ENCODE peak calls at places on chromosomes 3 and 15, in five cellular contexts. One of them, this sample, is unnamed.
A peak's percentile ranks its signal among the peaks of the same experiment; 100 is the strongest.

GRCh38 chr3:107235193-107235922 is 141.9 kb upstream of the CCDC54 start:
- DNase-seq in ovary: no peak
- DNase-seq in kidney epithelial cell: no peak
- DNase-seq in cardiac fibroblast: peak; percentile 59
- DNase-seq in neuronal stem cell: no peak
- DNase-seq in this sample: no peak

GRCh38 chr3:65883614-65884013 is 155.1 kb downstream of the MAGI1 start:
- DNase-seq in ovary: no peak
- DNase-seq in kidney epithelial cell: no peak
- DNase-seq in cardiac fibroblast: peak; percentile 34
- DNase-seq in neuronal stem cell: no peak
- DNase-seq in this sample: peak; percentile 38

GRCh38 chr15:31439328-31439727 is 112.7 kb downstream of the KLF13 start:
- DNase-seq in ovary: no peak
- DNase-seq in kidney epithelial cell: no peak
- DNase-seq in cardiac fibroblast: peak; percentile 28
- DNase-seq in neuronal stem cell: no peak
- DNase-seq in this sample: no peak

GRCh38 chr3:42663581-42664442 is 10.3 kb downstream of the ZBTB47 start:
- DNase-seq in ovary: no peak
- DNase-seq in kidney epithelial cell: no peak
- DNase-seq in cardiac fibroblast: no peak
- DNase-seq in neuronal stem cell: no peak
- DNase-seq in this sample: no peak

GRCh38 chr3:149532463-149533180 is 58.1 kb downstream of the TM4SF4 start:
- DNase-seq in ovary: peak; percentile 42
- DNase-seq in kidney epithelial cell: no peak
- DNase-seq in cardiac fibroblast: no peak
- DNase-seq in neuronal stem cell: no peak
- DNase-seq in this sample: no peak

GRCh38 chr3:61966200-61966599 is 404.8 kb downstream of the PTPRG start:
- DNase-seq in ovary: no peak
- DNase-seq in kidney epithelial cell: no peak
- DNase-seq in cardiac fibroblast: peak; percentile 25
- DNase-seq in neuronal stem cell: no peak
- DNase-seq in this sample: no peak

GRCh38 chr15:51229907-51230328 is 108.5 kb downstream of the CYP19A1 start:
- DNase-seq in ovary: no peak
- DNase-seq in kidney epithelial cell: no peak
- DNase-seq in cardiac fibroblast: peak; percentile 62
- DNase-seq in neuronal stem cell: peak; percentile 17
- DNase-seq in this sample: peak; percentile 76

GRCh38 chr3:101897013-101897412 is 47.7 kb downstream of the NFKBIZ start:
- DNase-seq in ovary: no peak
- DNase-seq in kidney epithelial cell: no peak
- DNase-seq in cardiac fibroblast: no peak
- DNase-seq in neuronal stem cell: no peak
- DNase-seq in this sample: no peak

GRCh38 chr3:155512867-155513261 is 219.4 kb upstream of the STRIT1 start:
- DNase-seq in ovary: no peak
- DNase-seq in kidney epithelial cell: no peak
- DNase-seq in cardiac fibroblast: no peak
- DNase-seq in neuronal stem cell: no peak
- DNase-seq in this sample: peak; percentile 12

GRCh38 chr3:134618986-134619615 is 31.7 kb downstream of the KY start:
- DNase-seq in ovary: no peak
- DNase-seq in kidney epithelial cell: no peak
- DNase-seq in cardiac fibroblast: no peak
- DNase-seq in neuronal stem cell: no peak
- DNase-seq in this sample: no peak

GRCh38 chr15:40832903-40833302 is 4.4 kb upstream of the PPP1R14D start:
- DNase-seq in ovary: no peak
- DNase-seq in kidney epithelial cell: no peak
- DNase-seq in cardiac fibroblast: no peak
- DNase-seq in neuronal stem cell: no peak
- DNase-seq in this sample: no peak

GRCh38 chr3:147699175-147699838 is 290.1 kb downstream of the ZIC1 start:
- DNase-seq in ovary: no peak
- DNase-seq in kidney epithelial cell: peak; percentile 21
- DNase-seq in cardiac fibroblast: peak; percentile 63
- DNase-seq in neuronal stem cell: no peak
- DNase-seq in this sample: peak; percentile 70

GRCh38 chr3:192825657-192826200 is 91.9 kb downstream of the MB21D2 start:
- DNase-seq in ovary: no peak
- DNase-seq in kidney epithelial cell: no peak
- DNase-seq in cardiac fibroblast: peak; percentile 73
- DNase-seq in neuronal stem cell: no peak
- DNase-seq in this sample: peak; percentile 58
- H3K4me3 ChIP-seq in ovary: no peak overlapping the region
- H3K4me3 ChIP-seq in kidney epithelial cell: no peak overlapping the region
- H3K4me3 ChIP-seq in cardiac fibroblast: no peak overlapping the region
- H3K4me3 ChIP-seq in neuronal stem cell: no peak overlapping the region
- H3K4me3 ChIP-seq in this sample: no peak overlapping the region

GRCh38 chr3:152836269-152836668 is 1.3 kb downstream of the P2RY1 start:
- DNase-seq in ovary: peak; percentile 9
- DNase-seq in kidney epithelial cell: no peak
- DNase-seq in cardiac fibroblast: no peak
- DNase-seq in neuronal stem cell: no peak
- DNase-seq in this sample: no peak
- H3K4me3 ChIP-seq in ovary: peak overlapping the region; percentile 84
- H3K4me3 ChIP-seq in kidney epithelial cell: no peak overlapping the region
- H3K4me3 ChIP-seq in cardiac fibroblast: peak overlapping the region; percentile 66
- H3K4me3 ChIP-seq in neuronal stem cell: peak overlapping the region; percentile 87
- H3K4me3 ChIP-seq in this sample: no peak overlapping the region

GRCh38 chr3:58249358-58250092 is 11.9 kb downstream of the ABHD6 start:
- DNase-seq in ovary: no peak
- DNase-seq in kidney epithelial cell: no peak
- DNase-seq in cardiac fibroblast: no peak
- DNase-seq in neuronal stem cell: peak; percentile 87
- DNase-seq in this sample: no peak
- H3K4me3 ChIP-seq in ovary: no peak overlapping the region
- H3K4me3 ChIP-seq in kidney epithelial cell: no peak overlapping the region
- H3K4me3 ChIP-seq in cardiac fibroblast: no peak overlapping the region
- H3K4me3 ChIP-seq in neuronal stem cell: no peak overlapping the region
- H3K4me3 ChIP-seq in this sample: no peak overlapping the region

GRCh38 chr3:10189557-10190374 is 25.0 kb downstream of the IRAK2 start:
- DNase-seq in ovary: no peak
- DNase-seq in kidney epithelial cell: no peak
- DNase-seq in cardiac fibroblast: peak; percentile 82
- DNase-seq in neuronal stem cell: no peak
- DNase-seq in this sample: peak; percentile 81
- H3K4me3 ChIP-seq in ovary: no peak overlapping the region
- H3K4me3 ChIP-seq in kidney epithelial cell: no peak overlapping the region
- H3K4me3 ChIP-seq in cardiac fibroblast: no peak overlapping the region
- H3K4me3 ChIP-seq in neuronal stem cell: no peak overlapping the region
- H3K4me3 ChIP-seq in this sample: no peak overlapping the region

GRCh38 chr15:94125698-94126097 is 105.7 kb upstream of the MCTP2 start:
- DNase-seq in ovary: no peak
- DNase-seq in kidney epithelial cell: no peak
- DNase-seq in cardiac fibroblast: no peak
- DNase-seq in neuronal stem cell: no peak
- DNase-seq in this sample: no peak

GRCh38 chr15:94125131-94125530 is 106.2 kb upstream of the MCTP2 start:
- DNase-seq in ovary: no peak
- DNase-seq in kidney epithelial cell: no peak
- DNase-seq in cardiac fibroblast: peak; percentile 10
- DNase-seq in neuronal stem cell: no peak
- DNase-seq in this sample: peak; percentile 70

GRCh38 chr15:94119215-94119815 is 112.0 kb upstream of the MCTP2 start:
- DNase-seq in ovary: peak; percentile 35
- DNase-seq in kidney epithelial cell: no peak
- DNase-seq in cardiac fibroblast: no peak
- DNase-seq in neuronal stem cell: no peak
- DNase-seq in this sample: no peak

GRCh38 chr15:94119923-94120775 is 111.2 kb upstream of the MCTP2 start:
- DNase-seq in ovary: peak; percentile 63
- DNase-seq in kidney epithelial cell: peak; percentile 39
- DNase-seq in cardiac fibroblast: peak; percentile 87
- DNase-seq in neuronal stem cell: peak; percentile 82
- DNase-seq in this sample: peak; percentile 90
- H3K4me3 ChIP-seq in ovary: no peak overlapping the region
- H3K4me3 ChIP-seq in kidney epithelial cell: no peak overlapping the region
- H3K4me3 ChIP-seq in cardiac fibroblast: no peak overlapping the region
- H3K4me3 ChIP-seq in neuronal stem cell: no peak overlapping the region
- H3K4me3 ChIP-seq in this sample: no peak overlapping the region